ENCODE peak calls at places on chromosome X, in six cellular contexts. D is stimulated activated CD4-positive, alpha-beta T cell treated with anti-CD3 and anti-CD28 coated beads, Interleukin-12 subunit alpha, Interleukin-12 subunit beta, amount 100 ng/mL, for 4 hours; G is PC-3; B is LNCaP clone FGC; H is sciatic nerve; J is CD4-positive, alpha-beta T cell. C is an unnamed sample.

GRCh38 chrX:77668391-77669237 is 117.4 kb downstream of the ATRX start:
- DNase-seq in G (peak), H (no peak), J (no peak), B (no peak), D (no peak), C (no peak)

GRCh38 chrX:15930585-15930984 is 76.0 kb upstream of the AP1S2 start:
- DNase-seq in G (peak), D (no peak), J (no peak), B (peak), H (no peak), C (no peak)

GRCh38 chrX:150573702-150574101 is 5.3 kb downstream of the MTM1 start:
- DNase-seq in J (no peak), B (no peak), H (no peak), G (no peak), D (no peak), C (no peak)

GRCh38 chrX:132218100-132218807 is 993 bp downstream of the RAP2C start:
- DNase-seq in B (peak), D (peak), G (peak), H (peak), J (peak), C (peak)

GRCh38 chrX:120269379-120270035 is 18.9 kb downstream of the ZBTB33 start:
- DNase-seq in B (no peak), D (no peak), J (no peak), G (no peak), H (no peak), C (peak)

GRCh38 chrX:45986971-45987370 is 558.2 kb downstream of the ZNF674 start:
- DNase-seq in H (no peak), B (no peak), D (no peak), G (peak), J (no peak), C (no peak)

GRCh38 chrX:4787971-4788370 is 1074.5 kb upstream of the PRKX start:
- DNase-seq in G (peak), D (no peak), B (peak), J (no peak), H (no peak), C (no peak)

GRCh38 chrX:111041018-111041462 is 55.0 kb upstream of the PAK3 start:
- DNase-seq in B (no peak), H (no peak), G (peak), J (peak), D (no peak), C (peak)

GRCh38 chrX:55598333-55598732 is 24.9 kb upstream of the FOXR2 start:
- DNase-seq in B (no peak), G (no peak), J (no peak), H (no peak), D (no peak), C (no peak)

GRCh38 chrX:67614006-67614405 is 70.2 kb downstream of the AR start:
- DNase-seq in J (no peak), D (no peak), G (no peak), H (no peak), B (no peak), C (no peak)

C was measured in T-helper 17 cell.